ENCODE peak calls at places on chromosome 6, in ten cellular contexts. One of them, this sample, is unnamed.

GRCh38 chr6:110233769-110234374 is 53.6 kb downstream of the CDC40 start:
- DNase-seq in mammary epithelial cell: no peak
- DNase-seq in testis: no peak
- DNase-seq in transverse colon: no peak
- DNase-seq in GM23248: peak; percentile 30
- DNase-seq in CD4-positive, CD25-positive, alpha-beta regulatory T cell: no peak
- DNase-seq in CD8-positive, alpha-beta T cell: no peak
- DNase-seq in stomach: no peak
- DNase-seq in aorta: no peak
- DNase-seq in cardiac muscle cell: peak; percentile 53
- DNase-seq in this sample: no peak

GRCh38 chr6:20447157-20447556 is 45.5 kb downstream of the E2F3 start:
- DNase-seq in aorta: no peak
- DNase-seq in stomach: no peak
- DNase-seq in CD8-positive, alpha-beta T cell: no peak
- DNase-seq in GM23248: no peak
- DNase-seq in testis: no peak
- DNase-seq in mammary epithelial cell: no peak
- DNase-seq in CD4-positive, CD25-positive, alpha-beta regulatory T cell: no peak
- DNase-seq in transverse colon: no peak
- DNase-seq in cardiac muscle cell: no peak
- DNase-seq in this sample: no peak

GRCh38 chr6:134420638-134421181 is 102.8 kb upstream of the SGK1 start:
- DNase-seq in GM23248: peak; percentile 73
- DNase-seq in mammary epithelial cell: peak; percentile 63
- DNase-seq in aorta: no peak
- DNase-seq in CD8-positive, alpha-beta T cell: no peak
- DNase-seq in transverse colon: no peak
- DNase-seq in CD4-positive, CD25-positive, alpha-beta regulatory T cell: no peak
- DNase-seq in stomach: no peak
- DNase-seq in cardiac muscle cell: no peak
- DNase-seq in testis: no peak
- DNase-seq in this sample: no peak

GRCh38 chr6:156877126-156877863 is 100.1 kb downstream of the ARID1B start:
- DNase-seq in CD4-positive, CD25-positive, alpha-beta regulatory T cell: no peak
- DNase-seq in testis: peak; percentile 38
- DNase-seq in stomach: peak; percentile 53
- DNase-seq in mammary epithelial cell: no peak
- DNase-seq in aorta: no peak
- DNase-seq in GM23248: no peak
- DNase-seq in CD8-positive, alpha-beta T cell: no peak
- DNase-seq in cardiac muscle cell: no peak
- DNase-seq in transverse colon: no peak
- DNase-seq in this sample: peak; percentile 33

GRCh38 chr6:151044465-151045441 is 179.3 kb downstream of the MTHFD1L start:
- DNase-seq in cardiac muscle cell: no peak
- DNase-seq in GM23248: no peak
- DNase-seq in CD4-positive, CD25-positive, alpha-beta regulatory T cell: no peak
- DNase-seq in testis: no peak
- DNase-seq in stomach: peak; percentile 93
- DNase-seq in CD8-positive, alpha-beta T cell: no peak
- DNase-seq in mammary epithelial cell: no peak
- DNase-seq in aorta: peak; percentile 74
- DNase-seq in transverse colon: peak; percentile 87
- DNase-seq in this sample: peak; percentile 73

GRCh38 chr6:131293472-131293911 is 158.2 kb downstream of the AKAP7 start:
- DNase-seq in GM23248: no peak
- DNase-seq in CD4-positive, CD25-positive, alpha-beta regulatory T cell: no peak
- DNase-seq in mammary epithelial cell: no peak
- DNase-seq in cardiac muscle cell: no peak
- DNase-seq in stomach: no peak
- DNase-seq in CD8-positive, alpha-beta T cell: no peak
- DNase-seq in aorta: no peak
- DNase-seq in testis: no peak
- DNase-seq in transverse colon: no peak
- DNase-seq in this sample: no peak

GRCh38 chr6:160419488-160419887 is 71.3 kb downstream of the SLC22A3 start:
- DNase-seq in testis: no peak
- DNase-seq in GM23248: no peak
- DNase-seq in CD8-positive, alpha-beta T cell: no peak
- DNase-seq in mammary epithelial cell: no peak
- DNase-seq in CD4-positive, CD25-positive, alpha-beta regulatory T cell: no peak
- DNase-seq in cardiac muscle cell: no peak
- DNase-seq in transverse colon: no peak
- DNase-seq in stomach: no peak
- DNase-seq in aorta: no peak
- DNase-seq in this sample: no peak

GRCh38 chr6:72623808-72624207 is 1.9 kb downstream of the KCNQ5 start:
- DNase-seq in stomach: no peak
- DNase-seq in aorta: no peak
- DNase-seq in testis: no peak
- DNase-seq in mammary epithelial cell: no peak
- DNase-seq in CD4-positive, CD25-positive, alpha-beta regulatory T cell: no peak
- DNase-seq in CD8-positive, alpha-beta T cell: no peak
- DNase-seq in cardiac muscle cell: peak; percentile 6
- DNase-seq in GM23248: peak; percentile 40
- DNase-seq in transverse colon: no peak
- DNase-seq in this sample: no peak

GRCh38 chr6:55868910-55869479 is 6.4 kb downstream of the BMP5 start:
- DNase-seq in stomach: no peak
- DNase-seq in CD8-positive, alpha-beta T cell: no peak
- DNase-seq in cardiac muscle cell: no peak
- DNase-seq in CD4-positive, CD25-positive, alpha-beta regulatory T cell: no peak
- DNase-seq in aorta: no peak
- DNase-seq in testis: no peak
- DNase-seq in transverse colon: no peak
- DNase-seq in GM23248: no peak
- DNase-seq in mammary epithelial cell: peak; percentile 99
- DNase-seq in this sample: no peak

GRCh38 chr6:118319890-118320289 is 228.2 kb upstream of the PLN start:
- DNase-seq in stomach: no peak
- DNase-seq in CD8-positive, alpha-beta T cell: no peak
- DNase-seq in testis: no peak
- DNase-seq in transverse colon: no peak
- DNase-seq in GM23248: no peak
- DNase-seq in aorta: no peak
- DNase-seq in cardiac muscle cell: no peak
- DNase-seq in CD4-positive, CD25-positive, alpha-beta regulatory T cell: no peak
- DNase-seq in mammary epithelial cell: no peak
- DNase-seq in this sample: no peak

GRCh38 chr6:168247456-168248147 is 72.0 kb downstream of the DACT2 start:
- DNase-seq in CD4-positive, CD25-positive, alpha-beta regulatory T cell: no peak
- DNase-seq in aorta: no peak
- DNase-seq in testis: peak; percentile 74
- DNase-seq in mammary epithelial cell: no peak
- DNase-seq in GM23248: peak; percentile 53
- DNase-seq in cardiac muscle cell: no peak
- DNase-seq in stomach: peak; percentile 68
- DNase-seq in transverse colon: peak; percentile 72
- DNase-seq in CD8-positive, alpha-beta T cell: no peak
- DNase-seq in this sample: no peak

GRCh38 chr6:158519761-158520160 is 40.1 kb upstream of the TMEM181 start:
- DNase-seq in mammary epithelial cell: no peak
- DNase-seq in CD4-positive, CD25-positive, alpha-beta regulatory T cell: no peak
- DNase-seq in transverse colon: no peak
- DNase-seq in aorta: no peak
- DNase-seq in testis: no peak
- DNase-seq in cardiac muscle cell: no peak
- DNase-seq in GM23248: no peak
- DNase-seq in stomach: no peak
- DNase-seq in CD8-positive, alpha-beta T cell: no peak
- DNase-seq in this sample: no peak
- H3K27me3 ChIP-seq in mammary epithelial cell: no peaks in the 10 kb centered on the region
- H3K27me3 ChIP-seq in CD4-positive, CD25-positive, alpha-beta regulatory T cell: peaks cover 7% of the 10 kb centered on the region
- H3K27me3 ChIP-seq in transverse colon: peaks cover 54% of the 10 kb centered on the region
- H3K27me3 ChIP-seq in aorta: no peaks in the 10 kb centered on the region
- H3K27me3 ChIP-seq in testis: no peaks in the 10 kb centered on the region
- H3K27me3 ChIP-seq in cardiac muscle cell: no peaks in the 10 kb centered on the region
- H3K27me3 ChIP-seq in GM23248: no peaks in the 10 kb centered on the region
- H3K27me3 ChIP-seq in stomach: no peaks in the 10 kb centered on the region
- H3K27me3 ChIP-seq in CD8-positive, alpha-beta T cell: no peaks in the 10 kb centered on the region
- H3K27me3 ChIP-seq in this sample: no peaks in the 10 kb centered on the region

DNA sequence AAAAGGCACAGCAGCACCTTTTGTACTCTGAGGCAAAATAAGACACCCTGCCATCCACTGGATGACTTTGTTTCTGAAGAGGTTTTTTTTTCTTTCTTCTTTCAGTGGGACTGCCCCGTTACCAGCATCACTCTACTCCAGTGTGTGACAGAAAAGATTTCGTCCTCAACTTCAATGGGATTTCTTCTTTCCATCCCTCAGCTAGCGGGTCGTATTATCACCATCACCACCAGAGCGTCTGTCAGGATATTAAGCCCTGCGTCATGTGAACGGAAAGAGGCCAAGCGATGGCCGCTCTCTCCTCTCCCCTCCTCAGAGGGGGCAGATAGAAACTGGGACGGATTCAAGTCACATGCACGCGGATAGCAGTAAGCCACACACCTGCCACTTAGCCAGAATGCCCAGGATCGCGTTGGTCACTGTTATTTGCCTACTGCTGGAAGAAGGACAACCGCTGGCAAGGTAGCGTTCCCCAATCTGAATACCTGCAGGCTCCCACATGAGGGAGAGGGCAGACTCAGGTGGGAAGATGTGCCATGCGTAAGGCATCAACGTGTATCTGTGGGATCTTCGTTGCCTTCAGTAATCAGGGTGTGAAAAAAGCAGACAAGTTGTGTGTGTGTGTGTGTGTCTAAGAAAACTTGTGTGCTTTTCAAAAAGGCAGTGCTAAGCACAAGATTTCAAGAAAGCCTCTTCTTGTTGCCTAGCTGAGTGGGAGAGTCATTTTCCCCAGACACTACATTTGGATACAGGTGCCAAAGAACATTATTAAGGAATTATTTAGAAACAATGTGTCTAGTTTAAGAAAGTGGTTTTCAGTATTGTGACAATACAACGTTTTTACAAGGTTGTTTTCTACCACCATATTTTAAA is 5.5 kb downstream of the FOXF2 start:
- DNase-seq in mammary epithelial cell: no peak
- DNase-seq in stomach: no peak
- DNase-seq in testis: no peak
- DNase-seq in cardiac muscle cell: no peak
- DNase-seq in transverse colon: no peak
- DNase-seq in GM23248: no peak
- DNase-seq in CD4-positive, CD25-positive, alpha-beta regulatory T cell: no peak
- DNase-seq in CD8-positive, alpha-beta T cell: no peak
- DNase-seq in aorta: no peak
- DNase-seq in this sample: no peak
- H3K27me3 ChIP-seq in mammary epithelial cell: peaks cover 41% of the 10 kb centered on the region
- H3K27me3 ChIP-seq in stomach: peaks cover 6% of the 10 kb centered on the region
- H3K27me3 ChIP-seq in testis: no peaks in the 10 kb centered on the region
- H3K27me3 ChIP-seq in cardiac muscle cell: peaks cover 100% of the 10 kb centered on the region
- H3K27me3 ChIP-seq in transverse colon: peaks cover 92% of the 10 kb centered on the region
- H3K27me3 ChIP-seq in GM23248: no peaks in the 10 kb centered on the region
- H3K27me3 ChIP-seq in CD4-positive, CD25-positive, alpha-beta regulatory T cell: peaks cover 27% of the 10 kb centered on the region
- H3K27me3 ChIP-seq in CD8-positive, alpha-beta T cell: peaks cover 26% of the 10 kb centered on the region
- H3K27me3 ChIP-seq in aorta: peaks cover 2% of the 10 kb centered on the region
- H3K27me3 ChIP-seq in this sample: peaks cover 11% of the 10 kb centered on the region

GRCh38 chr6:166496460-166496859 is 90.0 kb downstream of the RAMACL start:
- DNase-seq in cardiac muscle cell: no peak
- DNase-seq in testis: no peak
- DNase-seq in CD8-positive, alpha-beta T cell: no peak
- DNase-seq in transverse colon: no peak
- DNase-seq in mammary epithelial cell: no peak
- DNase-seq in stomach: no peak
- DNase-seq in GM23248: no peak
- DNase-seq in CD4-positive, CD25-positive, alpha-beta regulatory T cell: no peak
- DNase-seq in aorta: no peak
- DNase-seq in this sample: no peak
- H3K27me3 ChIP-seq in cardiac muscle cell: no peaks in the 10 kb centered on the region
- H3K27me3 ChIP-seq in testis: no peaks in the 10 kb centered on the region
- H3K27me3 ChIP-seq in CD8-positive, alpha-beta T cell: no peaks in the 10 kb centered on the region
- H3K27me3 ChIP-seq in transverse colon: no peaks in the 10 kb centered on the region
- H3K27me3 ChIP-seq in mammary epithelial cell: no peaks in the 10 kb centered on the region
- H3K27me3 ChIP-seq in stomach: no peaks in the 10 kb centered on the region
- H3K27me3 ChIP-seq in GM23248: no peaks in the 10 kb centered on the region
- H3K27me3 ChIP-seq in CD4-positive, CD25-positive, alpha-beta regulatory T cell: no peaks in the 10 kb centered on the region
- H3K27me3 ChIP-seq in aorta: no peaks in the 10 kb centered on the region
- H3K27me3 ChIP-seq in this sample: no peaks in the 10 kb centered on the region

GRCh38 chr6:35765739-35766138 is 10.7 kb upstream of the CLPSL2 start:
- DNase-seq in cardiac muscle cell: no peak
- DNase-seq in CD8-positive, alpha-beta T cell: no peak
- DNase-seq in GM23248: no peak
- DNase-seq in CD4-positive, CD25-positive, alpha-beta regulatory T cell: no peak
- DNase-seq in stomach: no peak
- DNase-seq in aorta: no peak
- DNase-seq in testis: no peak
- DNase-seq in mammary epithelial cell: no peak
- DNase-seq in transverse colon: no peak
- DNase-seq in this sample: no peak

GRCh38 chr6:35769211-35769610 is 7.2 kb upstream of the CLPSL2 start:
- DNase-seq in aorta: no peak
- DNase-seq in GM23248: no peak
- DNase-seq in testis: no peak
- DNase-seq in CD4-positive, CD25-positive, alpha-beta regulatory T cell: no peak
- DNase-seq in stomach: no peak
- DNase-seq in mammary epithelial cell: no peak
- DNase-seq in CD8-positive, alpha-beta T cell: no peak
- DNase-seq in cardiac muscle cell: no peak
- DNase-seq in transverse colon: no peak
- DNase-seq in this sample: no peak

GRCh38 chr6:35759401-35759800 is 17.0 kb upstream of the CLPSL2 start:
- DNase-seq in CD4-positive, CD25-positive, alpha-beta regulatory T cell: no peak
- DNase-seq in CD8-positive, alpha-beta T cell: no peak
- DNase-seq in mammary epithelial cell: no peak
- DNase-seq in cardiac muscle cell: no peak
- DNase-seq in transverse colon: no peak
- DNase-seq in GM23248: no peak
- DNase-seq in testis: no peak
- DNase-seq in stomach: no peak
- DNase-seq in aorta: no peak
- DNase-seq in this sample: no peak

GRCh38 chr6:35764238-35764896 is 12.0 kb upstream of the CLPSL2 start:
- DNase-seq in GM23248: no peak
- DNase-seq in transverse colon: no peak
- DNase-seq in mammary epithelial cell: peak; percentile 35
- DNase-seq in cardiac muscle cell: peak; percentile 36
- DNase-seq in aorta: no peak
- DNase-seq in CD4-positive, CD25-positive, alpha-beta regulatory T cell: no peak
- DNase-seq in stomach: no peak
- DNase-seq in testis: no peak
- DNase-seq in CD8-positive, alpha-beta T cell: no peak
- DNase-seq in this sample: no peak
- H3K27me3 ChIP-seq in GM23248: peaks cover 37% of the 10 kb centered on the region
- H3K27me3 ChIP-seq in transverse colon: peaks cover 66% of the 10 kb centered on the region
- H3K27me3 ChIP-seq in mammary epithelial cell: peaks cover 3% of the 10 kb centered on the region
- H3K27me3 ChIP-seq in cardiac muscle cell: peaks cover 19% of the 10 kb centered on the region
- H3K27me3 ChIP-seq in aorta: peaks cover 2% of the 10 kb centered on the region
- H3K27me3 ChIP-seq in CD4-positive, CD25-positive, alpha-beta regulatory T cell: peaks cover 18% of the 10 kb centered on the region
- H3K27me3 ChIP-seq in stomach: no peaks in the 10 kb centered on the region
- H3K27me3 ChIP-seq in testis: no peaks in the 10 kb centered on the region
- H3K27me3 ChIP-seq in CD8-positive, alpha-beta T cell: no peaks in the 10 kb centered on the region
- H3K27me3 ChIP-seq in this sample: peaks cover 8% of the 10 kb centered on the region

GRCh38 chr6:68632620-68633195 is 2.4 kb upstream of the ADGRB3 start:
- DNase-seq in CD4-positive, CD25-positive, alpha-beta regulatory T cell: no peak
- DNase-seq in mammary epithelial cell: no peak
- DNase-seq in transverse colon: no peak
- DNase-seq in testis: no peak
- DNase-seq in cardiac muscle cell: no peak
- DNase-seq in aorta: no peak
- DNase-seq in GM23248: no peak
- DNase-seq in CD8-positive, alpha-beta T cell: no peak
- DNase-seq in stomach: no peak
- DNase-seq in this sample: no peak
- H3K27me3 ChIP-seq in CD4-positive, CD25-positive, alpha-beta regulatory T cell: peaks cover 22% of the 10 kb centered on the region
- H3K27me3 ChIP-seq in mammary epithelial cell: peaks cover 13% of the 10 kb centered on the region
- H3K27me3 ChIP-seq in transverse colon: peaks cover 52% of the 10 kb centered on the region
- H3K27me3 ChIP-seq in testis: no peaks in the 10 kb centered on the region
- H3K27me3 ChIP-seq in cardiac muscle cell: peaks cover 63% of the 10 kb centered on the region
- H3K27me3 ChIP-seq in aorta: no peaks in the 10 kb centered on the region
- H3K27me3 ChIP-seq in GM23248: peaks cover 41% of the 10 kb centered on the region
- H3K27me3 ChIP-seq in CD8-positive, alpha-beta T cell: peaks cover 5% of the 10 kb centered on the region
- H3K27me3 ChIP-seq in stomach: no peaks in the 10 kb centered on the region
- H3K27me3 ChIP-seq in this sample: no peaks in the 10 kb centered on the region

This sample was measured in uterus.